ENCODE peak calls at places on chromosome 18, in six cellular contexts. W, B, A, L, N and Z are unnamed samples.

GRCh38 chr18:3663870-3664512 is 214.0 kb downstream of the TGIF1 start:
- DNase-seq in W (no peak), B (no peak), A (no peak), L (no peak), N (no peak), Z (no peak)

GRCh38 chr18:23934863-23935262 is 79.7 kb upstream of the TTC39C start:
- DNase-seq in W (no peak), B (no peak), A (no peak), L (no peak), N (no peak), Z (no peak)

GRCh38 chr18:39611381-39612090 is 2045.9 kb upstream of the CELF4 start:
- DNase-seq in W (no peak), B (no peak), A (no peak), L (no peak), N (no peak), Z (no peak)

GRCh38 chr18:45974088-45974536 is 7.0 kb upstream of the EPG5 start:
- DNase-seq in W (peak), B (peak), A (peak), L (peak), N (no peak), Z (no peak)

GRCh38 chr18:51862311-51862710 is 477.7 kb upstream of the DCC start:
- DNase-seq in W (no peak), B (no peak), A (no peak), L (no peak), N (no peak), Z (no peak)

GRCh38 chr18:46196627-46197243 is 92.5 kb downstream of the HAUS1 start:
- DNase-seq in W (no peak), B (no peak), A (no peak), L (no peak), N (no peak), Z (no peak)

GRCh38 chr18:48340502-48340901 is 68.7 kb downstream of the ZBTB7C start:
- DNase-seq in W (no peak), B (peak), A (no peak), L (no peak), N (no peak), Z (no peak)

GRCh38 chr18:45664824-45665763 is 49.8 kb downstream of the SLC14A2 start:
- DNase-seq in W (peak), B (peak), A (peak), L (peak), N (peak), Z (peak)

GRCh38 chr18:54957295-54957694 is 2.0 kb downstream of the CCDC68 start:
- DNase-seq in W (no peak), B (no peak), A (no peak), L (no peak), N (no peak), Z (no peak)

GRCh38 chr18:38459086-38459485 is 893.5 kb upstream of the CELF4 start:
- DNase-seq in W (no peak), B (no peak), A (no peak), L (no peak), N (peak), Z (no peak)

GRCh38 chr18:62979172-62979571 is 263.8 kb downstream of the PHLPP1 start:
- DNase-seq in W (no peak), B (no peak), A (no peak), L (peak), N (peak), Z (no peak)

GRCh38 chr18:21831413-21831831 is 90.8 kb downstream of the MIB1 start:
- DNase-seq in W (no peak), B (no peak), A (no peak), L (no peak), N (peak), Z (no peak)

GRCh38 chr18:63197246-63197791 is 122.2 kb downstream of the BCL2 start:
- DNase-seq in W (no peak), B (no peak), A (no peak), L (no peak), N (no peak), Z (no peak)